ENCODE peak calls at places on chromosomes 16 and 17, in ten cellular contexts. One of them, this sample, is unnamed.

GRCh38 chr16:17744903-17745581 is 274.3 kb upstream of the XYLT1 start:
- DNase-seq in nucleus accumbens: no peak
- DNase-seq in adrenal gland: no peak
- DNase-seq in sciatic nerve: no peak
- DNase-seq in Right ventricle myocardium inferior: no peak
- DNase-seq in retina: peak
- DNase-seq in MCF 10A: no peak
- DNase-seq in lower leg skin: no peak
- DNase-seq in thoracic aorta: no peak
- DNase-seq in activated CD4-positive, CD25-positive, alpha-beta regulatory T cell: no peak
- DNase-seq in this sample: peak

GRCh38 chr17:65218261-65218660 is 81.1 kb downstream of the RGS9 start:
- DNase-seq in adrenal gland: no peak
- DNase-seq in sciatic nerve: no peak
- DNase-seq in activated CD4-positive, CD25-positive, alpha-beta regulatory T cell: no peak
- DNase-seq in retina: no peak
- DNase-seq in Right ventricle myocardium inferior: no peak
- DNase-seq in lower leg skin: no peak
- DNase-seq in thoracic aorta: no peak
- DNase-seq in nucleus accumbens: no peak
- DNase-seq in MCF 10A: no peak
- DNase-seq in this sample: peak

GRCh38 chr16:75287708-75288107 is 36.3 kb upstream of the BCAR1 start:
- DNase-seq in thoracic aorta: no peak
- DNase-seq in activated CD4-positive, CD25-positive, alpha-beta regulatory T cell: no peak
- DNase-seq in sciatic nerve: no peak
- DNase-seq in lower leg skin: no peak
- DNase-seq in Right ventricle myocardium inferior: no peak
- DNase-seq in MCF 10A: no peak
- DNase-seq in adrenal gland: no peak
- DNase-seq in retina: no peak
- DNase-seq in nucleus accumbens: no peak
- DNase-seq in this sample: no peak

GRCh38 chr16:30740364-30741251 is 7.6 kb upstream of the PHKG2 start:
- DNase-seq in nucleus accumbens: no peak
- DNase-seq in activated CD4-positive, CD25-positive, alpha-beta regulatory T cell: no peak
- DNase-seq in thoracic aorta: peak
- DNase-seq in Right ventricle myocardium inferior: peak
- DNase-seq in lower leg skin: peak
- DNase-seq in MCF 10A: peak
- DNase-seq in sciatic nerve: peak
- DNase-seq in retina: no peak
- DNase-seq in adrenal gland: peak
- DNase-seq in this sample: peak

GRCh38 chr17:50181155-50181554 is 15.3 kb downstream of the SGCA start:
- DNase-seq in adrenal gland: no peak
- DNase-seq in sciatic nerve: no peak
- DNase-seq in lower leg skin: no peak
- DNase-seq in activated CD4-positive, CD25-positive, alpha-beta regulatory T cell: no peak
- DNase-seq in MCF 10A: no peak
- DNase-seq in Right ventricle myocardium inferior: peak
- DNase-seq in thoracic aorta: no peak
- DNase-seq in retina: no peak
- DNase-seq in nucleus accumbens: peak
- DNase-seq in this sample: no peak

GRCh38 chr17:1490643-1491405 is 1.7 kb downstream of the MYO1C start:
- DNase-seq in thoracic aorta: no peak
- DNase-seq in retina: peak
- DNase-seq in Right ventricle myocardium inferior: peak
- DNase-seq in activated CD4-positive, CD25-positive, alpha-beta regulatory T cell: peak
- DNase-seq in adrenal gland: peak
- DNase-seq in nucleus accumbens: no peak
- DNase-seq in sciatic nerve: peak
- DNase-seq in MCF 10A: peak
- DNase-seq in lower leg skin: peak
- DNase-seq in this sample: peak

GRCh38 chr17:80795737-80796136 is 195.9 kb upstream of the CHMP6 start:
- DNase-seq in activated CD4-positive, CD25-positive, alpha-beta regulatory T cell: no peak
- DNase-seq in thoracic aorta: no peak
- DNase-seq in MCF 10A: no peak
- DNase-seq in lower leg skin: peak
- DNase-seq in adrenal gland: peak
- DNase-seq in retina: peak
- DNase-seq in nucleus accumbens: peak
- DNase-seq in Right ventricle myocardium inferior: peak
- DNase-seq in sciatic nerve: no peak
- DNase-seq in this sample: no peak

GRCh38 chr17:40443988-40444899 is 994 bp downstream of the IGFBP4 start:
- DNase-seq in Right ventricle myocardium inferior: no peak
- DNase-seq in nucleus accumbens: peak
- DNase-seq in retina: peak
- DNase-seq in lower leg skin: no peak
- DNase-seq in adrenal gland: no peak
- DNase-seq in thoracic aorta: no peak
- DNase-seq in MCF 10A: no peak
- DNase-seq in activated CD4-positive, CD25-positive, alpha-beta regulatory T cell: no peak
- DNase-seq in sciatic nerve: no peak
- DNase-seq in this sample: peak

GRCh38 chr17:78383725-78384471 is 5.4 kb downstream of the PGS1 start:
- DNase-seq in nucleus accumbens: no peak
- DNase-seq in MCF 10A: peak
- DNase-seq in retina: no peak
- DNase-seq in activated CD4-positive, CD25-positive, alpha-beta regulatory T cell: no peak
- DNase-seq in sciatic nerve: no peak
- DNase-seq in lower leg skin: peak
- DNase-seq in thoracic aorta: peak
- DNase-seq in adrenal gland: peak
- DNase-seq in Right ventricle myocardium inferior: peak
- DNase-seq in this sample: peak

GRCh38 chr16:55333690-55334089 is 9.7 kb downstream of the IRX6 start:
- DNase-seq in activated CD4-positive, CD25-positive, alpha-beta regulatory T cell: no peak
- DNase-seq in Right ventricle myocardium inferior: no peak
- DNase-seq in adrenal gland: no peak
- DNase-seq in MCF 10A: peak
- DNase-seq in thoracic aorta: no peak
- DNase-seq in sciatic nerve: no peak
- DNase-seq in lower leg skin: no peak
- DNase-seq in retina: no peak
- DNase-seq in nucleus accumbens: no peak
- DNase-seq in this sample: no peak

GRCh38 chr17:76872221-76872873 is 4.1 kb downstream of the MGAT5B start:
- DNase-seq in activated CD4-positive, CD25-positive, alpha-beta regulatory T cell: no peak
- DNase-seq in adrenal gland: no peak
- DNase-seq in Right ventricle myocardium inferior: no peak
- DNase-seq in sciatic nerve: no peak
- DNase-seq in nucleus accumbens: no peak
- DNase-seq in lower leg skin: no peak
- DNase-seq in thoracic aorta: no peak
- DNase-seq in retina: no peak
- DNase-seq in MCF 10A: peak
- DNase-seq in this sample: peak

GRCh38 chr17:20116683-20117309 is 107.6 kb downstream of the SPECC1 start:
- DNase-seq in activated CD4-positive, CD25-positive, alpha-beta regulatory T cell: peak
- DNase-seq in Right ventricle myocardium inferior: no peak
- DNase-seq in sciatic nerve: peak
- DNase-seq in nucleus accumbens: peak
- DNase-seq in MCF 10A: peak
- DNase-seq in adrenal gland: peak
- DNase-seq in thoracic aorta: no peak
- DNase-seq in lower leg skin: no peak
- DNase-seq in retina: peak
- DNase-seq in this sample: peak